ENCODE peak calls at places on chromosomes 11 and 22, in ten cellular contexts. F, E, X, J, I, T, H, L, Q and M are unnamed samples.

GRCh38 chr11:5505363-5506048 is 4.3 kb downstream of the UBQLN3 start:
- DNase-seq in L (no peak), Q (no peak), X (no peak), H (no peak), T (no peak), F (no peak), J (no peak), E (no peak), I (no peak), M (no peak)

GRCh38 chr11:10844364-10844763 is 13.5 kb downstream of the ZBED5 start:
- DNase-seq in H (no peak), Q (no peak), F (no peak), X (no peak), E (no peak), J (no peak), L (no peak), I (no peak), T (no peak), M (no peak)

GRCh38 chr22:48276933-48277867 is 1514.8 kb downstream of the TBC1D22A start:
- DNase-seq in H (no peak), J (no peak), X (no peak), I (no peak), E (no peak), L (no peak), Q (no peak), T (no peak), F (peak), M (no peak)

GRCh38 chr22:23536821-23537345 is 43.2 kb downstream of the IGLL1 start:
- DNase-seq in X (no peak), Q (no peak), T (no peak), H (no peak), F (no peak), I (no peak), E (no peak), J (no peak), L (no peak), M (no peak)

GRCh38 chr11:8233691-8234424 is 29.8 kb downstream of the LMO1 start:
- DNase-seq in F (no peak), L (no peak), Q (no peak), J (no peak), E (no peak), H (no peak), X (no peak), I (peak), T (no peak), M (no peak)

GRCh38 chr11:2575611-2576051 is 124.2 kb downstream of the KCNQ1OT1 start:
- DNase-seq in H (no peak), X (no peak), F (peak), I (no peak), J (no peak), T (no peak), E (no peak), L (no peak), Q (no peak), M (no peak)

GRCh38 chr11:73159981-73160777 is 18.1 kb upstream of the FCHSD2 start:
- DNase-seq in X (no peak), J (no peak), H (no peak), Q (no peak), F (no peak), L (no peak), E (no peak), I (no peak), T (no peak), M (no peak)

GRCh38 chr11:36352919-36353318 is 56.8 kb downstream of the PRR5L start:
- DNase-seq in L (no peak), X (no peak), Q (no peak), J (no peak), F (no peak), E (peak), I (no peak), H (peak), T (peak), M (peak)

GRCh38 chr22:43407591-43407990 is 4.2 kb upstream of the MPPED1 start:
- DNase-seq in I (no peak), F (no peak), Q (no peak), H (no peak), L (no peak), E (no peak), X (no peak), T (no peak), J (no peak), M (no peak)

GRCh38 chr11:125591659-125592304 is 870 bp upstream of the STT3A start:
- DNase-seq in J (peak), F (no peak), T (no peak), E (peak), L (peak), H (peak), I (no peak), Q (peak), X (peak), M (peak)

GRCh38 chr11:33698921-33699320 is 1.7 kb downstream of the C11orf91 start:
- DNase-seq in L (no peak), J (no peak), T (no peak), H (no peak), I (no peak), Q (no peak), E (no peak), X (no peak), F (no peak), M (no peak)

GRCh38 chr22:29194269-29194668 is 11.4 kb upstream of the EMID1 start:
- DNase-seq in H (no peak), J (no peak), L (no peak), X (no peak), Q (no peak), I (no peak), E (no peak), T (no peak), F (peak), M (no peak)

GRCh38 chr22:23315341-23315917 is 135.1 kb downstream of the BCR start:
- DNase-seq in T (peak), E (no peak), L (peak), H (peak), F (peak), I (peak), X (peak), Q (peak), J (peak), M (peak)

GRCh38 chr11:129117595-129118350 is 74.4 kb downstream of the ARHGAP32 start:
- DNase-seq in F (peak), E (peak), I (peak), J (peak), H (peak), T (peak), Q (peak), X (peak), L (peak), M (peak)

GRCh38 chr11:122494171-122494570 is 161.4 kb upstream of the UBASH3B start:
- DNase-seq in X (no peak), L (no peak), T (no peak), Q (no peak), I (no peak), E (no peak), H (no peak), J (no peak), F (no peak), M (no peak)